ENCODE peak calls at places on chromosomes 1 and 21, in ten cellular contexts. G is NCI-H1092, D is fibroblast of the aortic adventitia, A is fibroblast of the conjunctiva, O is choroid plexus epithelial cell, W is psoas muscle, N is astrocyte, S is GM04504, M is T47D, V is skeletal muscle cell. L is an unnamed sample.

GRCh38 chr1:160451119-160451858 is 50.9 kb downstream of the VANGL2 start:
- DNase-seq in G (no peak), N (no peak), A (no peak), S (no peak), M (no peak), D (no peak), W (no peak), V (no peak), O (no peak), L (no peak)

GRCh38 chr1:100130552-100131077 is 2.1 kb downstream of the SASS6 start:
- DNase-seq in O (peak; percentile 53), D (no peak), S (no peak), V (no peak), A (no peak), W (no peak), M (no peak), N (no peak), G (no peak), L (no peak)

GRCh38 chr21:17438642-17439041 is 74.2 kb upstream of the CXADR start:
- DNase-seq in M (no peak), O (no peak), D (no peak), A (no peak), G (no peak), S (no peak), W (no peak), N (no peak), V (no peak), L (no peak)

GRCh38 chr1:92791487-92792058 is 6.7 kb upstream of the EVI5 start:
- DNase-seq in S (no peak), N (no peak), M (no peak), V (no peak), D (no peak), A (no peak), G (no peak), O (peak; percentile 45), W (no peak), L (no peak)

GRCh38 chr21:38631171-38631570 is 132.9 kb upstream of the ERG start:
- DNase-seq in S (no peak), N (peak; percentile 94), G (no peak), D (peak; percentile 9), O (no peak), A (no peak), W (no peak), M (no peak), V (peak; percentile 51), L (no peak)

GRCh38 chr1:173393655-173393993 is 83.5 kb upstream of the PRDX6 start:
- DNase-seq in V (peak; percentile 73), M (no peak), A (peak; percentile 58), O (peak; percentile 95), W (no peak), N (peak; percentile 65), D (peak; percentile 80), G (no peak), S (peak; percentile 60), L (no peak)

GRCh38 chr1:182340233-182341058 is 51.1 kb downstream of the GLUL start:
- DNase-seq in N (peak; percentile 14), O (no peak), D (no peak), A (peak; percentile 14), G (no peak), W (no peak), M (no peak), S (peak; percentile 79), V (no peak), L (no peak)

GRCh38 chr21:34722684-34723300 is 54.0 kb downstream of the CLIC6 start:
- DNase-seq in D (no peak), W (no peak), N (no peak), G (no peak), V (no peak), A (no peak), S (no peak), O (no peak), M (no peak), L (no peak)

GRCh38 chr1:161069731-161070270 is at the start of gene ARHGAP30:
- DNase-seq in S (no peak), O (no peak), W (peak; percentile 83), G (no peak), N (no peak), V (no peak), M (no peak), D (no peak), A (no peak), L (peak; percentile 58)

GRCh38 chr1:53344921-53345838 is 17.3 kb upstream of the LRP8 start:
- DNase-seq in A (no peak), D (no peak), W (no peak), M (no peak), G (no peak), N (no peak), S (no peak), V (no peak), O (no peak), L (peak; percentile 27)

GRCh38 chr1:63836374-63836773 is 62.6 kb downstream of the ROR1 start:
- DNase-seq in G (no peak), S (no peak), W (no peak), O (no peak), M (no peak), N (no peak), A (no peak), V (no peak), D (no peak), L (no peak)

GRCh38 chr1:53732912-53733317 is 6.0 kb downstream of the GLIS1 start:
- DNase-seq in S (peak; percentile 87), V (peak; percentile 86), G (no peak), D (peak; percentile 93), O (peak; percentile 88), W (no peak), M (no peak), N (peak; percentile 96), A (peak; percentile 67), L (no peak)

L was measured in tibial artery.